ENCODE peak calls at places on chromosome 10, in nine cellular contexts. Y is transverse colon, U is HCT116, Q is vagina, A is IMR-90, N is body of pancreas, X is uterus, L is astrocyte, M is H9. F is an unnamed sample.
A peak's percentile ranks its signal among the peaks of the same experiment; 100 is the strongest.

GRCh38 chr10:17067549-17068264 is 61.9 kb downstream of the CUBN start:
- DNase-seq in Y (no peak), U (no peak), Q (no peak), A (peak; percentile 36), N (no peak), X (no peak), L (peak; percentile 46), M (no peak), F (no peak)

GRCh38 chr10:23364378-23364777 is 19.8 kb upstream of the C10orf67 start:
- DNase-seq in Y (no peak), U (no peak), Q (no peak), A (no peak), N (no peak), X (no peak), L (no peak), M (no peak), F (no peak)

GRCh38 chr10:132648072-132648855 is 110.7 kb downstream of the INPP5A start:
- DNase-seq in Y (no peak), U (no peak), Q (no peak), A (no peak), N (no peak), X (no peak), L (no peak), M (no peak), F (no peak)

GRCh38 chr10:129329375-129330040 is 137.5 kb upstream of the MGMT start:
- DNase-seq in Y (no peak), U (no peak), Q (no peak), A (no peak), N (no peak), X (no peak), L (no peak), M (no peak), F (no peak)

GRCh38 chr10:132133005-132133404 is 53.7 kb upstream of the DPYSL4 start:
- DNase-seq in Y (no peak), U (no peak), Q (no peak), A (no peak), N (no peak), X (no peak), L (no peak), M (no peak), F (no peak)

GRCh38 chr10:126387041-126387908 is 1.0 kb downstream of the ADAM12 start:
- DNase-seq in Y (peak; percentile 70), U (no peak), Q (no peak), A (peak; percentile 72), N (peak; percentile 61), X (peak; percentile 66), L (peak; percentile 70), M (peak; percentile 73), F (no peak)

GRCh38 chr10:12777840-12778585 is 223.5 kb downstream of the CCDC3 start:
- DNase-seq in Y (no peak), U (no peak), Q (no peak), A (no peak), N (no peak), X (no peak), L (no peak), M (no peak), F (no peak)

GRCh38 chr10:30420266-30420665 is 13.7 kb upstream of the MAP3K8 start:
- DNase-seq in Y (no peak), U (no peak), Q (no peak), A (no peak), N (no peak), X (no peak), L (no peak), M (no peak), F (no peak)

GRCh38 chr10:96973809-96974208 is 141.7 kb downstream of the LCOR start:
- DNase-seq in Y (no peak), U (no peak), Q (no peak), A (no peak), N (no peak), X (no peak), L (no peak), M (no peak), F (no peak)

GRCh38 chr10:120783901-120784300 is 67.3 kb upstream of the WDR11 start:
- DNase-seq in Y (no peak), U (no peak), Q (no peak), A (no peak), N (no peak), X (no peak), L (no peak), M (no peak), F (no peak)

GRCh38 chr10:21934307-21934706 is 69.2 kb downstream of the DNAJC1 start:
- DNase-seq in Y (no peak), U (no peak), Q (no peak), A (peak; percentile 56), N (no peak), X (no peak), L (peak; percentile 6), M (no peak), F (no peak)

GRCh38 chr10:110410329-110411046 is 87.2 kb upstream of the DUSP5 start:
- DNase-seq in Y (peak; percentile 77), U (peak; percentile 91), Q (no peak), A (peak; percentile 98), N (peak; percentile 75), X (peak; percentile 64), L (peak; percentile 98), M (no peak), F (peak; percentile 99)

GRCh38 chr10:24622781-24623301 is 100.8 kb downstream of the ARHGAP21 start:
- DNase-seq in Y (no peak), U (no peak), Q (no peak), A (peak; percentile 66), N (no peak), X (no peak), L (peak; percentile 37), M (no peak), F (no peak)

GRCh38 chr10:129755075-129756020 is 208.7 kb downstream of the EBF3 start:
- DNase-seq in Y (peak; percentile 4), U (no peak), Q (peak; percentile 67), A (no peak), N (no peak), X (no peak), L (no peak), M (peak; percentile 19), F (no peak)

DNA sequence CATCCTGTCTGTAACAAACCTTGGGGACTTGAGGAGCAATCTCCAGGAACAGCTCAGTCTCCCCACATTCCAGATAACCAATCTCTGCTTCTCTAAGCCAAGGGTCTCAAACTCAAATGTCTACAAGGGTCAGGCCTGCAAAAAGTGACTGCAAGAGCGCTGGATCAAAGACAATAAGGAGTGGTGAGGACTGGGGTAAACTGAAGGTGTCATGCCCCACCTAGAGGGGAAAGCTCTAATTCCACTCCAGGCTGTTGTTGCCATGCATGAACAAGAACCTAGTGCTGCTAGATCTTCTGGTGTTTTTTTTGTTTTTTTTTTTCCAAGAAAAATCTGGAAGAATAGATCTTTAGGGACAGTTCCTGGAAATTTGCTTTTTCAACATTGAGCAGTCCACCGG is 117.9 kb upstream of the MACROH2A2 start:
- DNase-seq in Y (no peak), U (no peak), Q (no peak), A (no peak), N (no peak), X (no peak), L (no peak), M (no peak), F (no peak)
- TF ChIP-seq CTCF in Y (no peak), U (no peak), Q (no peak), A (peak; percentile 6), N (no peak), X (no peak), L (peak; percentile 9), M (peak; percentile 38), F (peak; percentile 35)

GRCh38 chr10:59896186-59896585 is 10.2 kb downstream of the CCDC6 start:
- DNase-seq in Y (peak; percentile 63), U (no peak), Q (no peak), A (no peak), N (no peak), X (no peak), L (no peak), M (no peak), F (no peak)

GRCh38 chr10:59898125-59898835 is 8.1 kb downstream of the CCDC6 start:
- DNase-seq in Y (no peak), U (no peak), Q (no peak), A (no peak), N (no peak), X (no peak), L (no peak), M (no peak), F (no peak)

GRCh38 chr10:59903871-59904270 is 2.5 kb downstream of the CCDC6 start:
- DNase-seq in Y (no peak), U (no peak), Q (no peak), A (peak; percentile 22), N (no peak), X (no peak), L (peak; percentile 50), M (no peak), F (no peak)

GRCh38 chr10:59901481-59901880 is 4.9 kb downstream of the CCDC6 start:
- DNase-seq in Y (no peak), U (no peak), Q (no peak), A (no peak), N (no peak), X (no peak), L (no peak), M (no peak), F (no peak)

GRCh38 chr10:59900044-59900727 is 6.2 kb downstream of the CCDC6 start:
- DNase-seq in Y (no peak), U (no peak), Q (no peak), A (no peak), N (no peak), X (no peak), L (no peak), M (no peak), F (no peak)
- H3K27ac ChIP-seq in Y (peak overlapping the region; percentile 73), U (no peak overlapping the region), Q (peak overlapping the region; percentile 25), A (no peak overlapping the region), N (peak overlapping the region; percentile 68), X (peak overlapping the region; percentile 57), L (no peak overlapping the region), M (no peak overlapping the region), F (no peak overlapping the region)

DNA sequence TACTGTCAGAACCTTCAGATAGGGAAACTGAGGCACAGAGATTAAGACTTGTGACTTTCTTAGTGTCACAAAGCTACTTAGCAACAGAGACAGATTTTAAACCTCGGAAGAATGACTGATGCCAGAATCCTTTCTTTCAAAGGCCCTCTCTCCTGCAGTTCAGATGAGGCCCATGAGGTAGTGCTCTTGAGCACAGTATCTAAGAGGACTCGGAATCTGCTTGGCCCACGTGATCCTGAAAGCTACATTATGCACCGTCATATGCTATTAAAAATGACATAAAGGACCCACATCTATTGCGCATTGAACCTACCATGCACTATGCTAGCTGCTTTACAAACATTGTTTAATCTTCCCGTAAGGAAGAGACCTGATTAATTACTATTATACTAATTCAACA is 355.9 kb downstream of the SFMBT2 start:
- DNase-seq in Y (no peak), U (peak; percentile 10), Q (no peak), A (peak; percentile 24), N (no peak), X (no peak), L (no peak), M (no peak), F (no peak)
- TF ChIP-seq CTCF in Y (no peak), U (no peak), Q (no peak), A (peak; percentile 14), N (no peak), X (no peak), L (peak; percentile 42), M (peak; percentile 66), F (peak; percentile 42)

DNA sequence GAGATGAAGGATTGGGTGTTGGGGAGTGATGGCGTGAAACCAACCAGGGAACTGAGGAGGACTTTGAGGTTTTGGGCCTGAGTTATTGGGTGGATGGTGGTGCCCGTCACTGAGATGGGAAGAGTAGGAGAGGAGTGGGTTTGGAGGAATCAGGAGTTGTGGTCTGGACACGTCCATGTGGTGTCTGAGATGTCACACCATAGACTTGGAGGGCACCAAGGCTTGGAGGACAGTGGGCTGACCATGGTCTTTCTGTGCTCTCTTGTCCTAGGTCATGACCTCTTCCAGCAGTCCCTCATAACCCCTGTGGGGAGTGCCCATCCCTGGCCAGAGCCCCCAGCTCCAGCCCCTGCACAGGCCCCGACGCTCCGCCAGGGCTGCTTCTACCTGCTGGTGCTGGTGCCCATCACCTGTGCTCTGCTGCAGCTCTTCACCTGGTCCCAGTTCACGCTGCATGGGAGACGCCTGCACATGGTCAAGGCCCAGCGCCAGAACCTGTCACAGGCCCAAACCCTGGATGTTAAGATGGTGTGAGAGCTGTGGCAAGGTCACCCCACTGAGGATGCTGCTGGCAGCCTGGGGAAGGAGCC is 24.2 kb upstream of the C10orf95 start:
- DNase-seq in Y (no peak), U (no peak), Q (no peak), A (no peak), N (no peak), X (no peak), L (no peak), M (no peak), F (no peak)
- H3K27ac ChIP-seq in Y (no peak overlapping the region), U (no peak overlapping the region), Q (no peak overlapping the region), A (no peak overlapping the region), N (no peak overlapping the region), X (no peak overlapping the region), L (no peak overlapping the region), M (no peak overlapping the region), F (no peak overlapping the region)